ENCODE peak calls at places on chromosomes 4 and X, in seven cellular contexts. P is activated naive CD4-positive, alpha-beta T cell treated with anti-CD3 and anti-CD28 coated beads for 36 hours; N is effector CD4-positive, alpha-beta T cell; C is stimulated activated CD4-positive, alpha-beta T cell treated with anti-CD3 and anti-CD28 coated beads, Interleukin-4, amount 100 ng/mL, for 1 hour; D is fibroblast of lung; Q is mesenteric fat pad; E is OCI-LY7. Z is an unnamed sample.

GRCh38 chr4:7430368-7430964 is 4.3 kb downstream of the PSAPL1 start:
- DNase-seq in D (no peak), Q (no peak), N (no peak), P (no peak), E (no peak), C (no peak), Z (peak; percentile 24)

GRCh38 chr4:12729384-12729783 is 754.8 kb downstream of the RAB28 start:
- DNase-seq in N (no peak), C (no peak), Q (no peak), E (peak; percentile 39), P (no peak), D (peak; percentile 40), Z (no peak)

GRCh38 chr4:8451440-8452182 is 11.0 kb downstream of the TRMT44 start:
- DNase-seq in P (no peak), D (no peak), E (no peak), N (no peak), Q (no peak), C (no peak), Z (peak; percentile 65)

GRCh38 chr4:153773236-153773690 is 13.4 kb upstream of the RNF175 start:
- DNase-seq in C (no peak), P (no peak), Q (no peak), N (no peak), D (peak; percentile 23), E (no peak), Z (no peak)

GRCh38 chr4:3310301-3311094 is 17.7 kb downstream of the RGS12 start:
- DNase-seq in Q (peak; percentile 86), N (no peak), P (no peak), E (no peak), C (no peak), D (no peak), Z (peak; percentile 24)

GRCh38 chr4:124635331-124635730 is 77.2 kb downstream of the ANKRD50 start:
- DNase-seq in E (no peak), C (no peak), D (no peak), P (no peak), N (no peak), Q (no peak), Z (no peak)

GRCh38 chr4:157961591-157961990 is 211.2 kb downstream of the GASK1B start:
- DNase-seq in D (no peak), C (no peak), Q (no peak), P (no peak), E (no peak), N (no peak), Z (no peak)

GRCh38 chr4:26178874-26179273 is 141.9 kb upstream of the RBPJ start:
- DNase-seq in P (no peak), E (no peak), N (no peak), Q (no peak), D (peak; percentile 65), C (no peak), Z (no peak)

GRCh38 chrX:32137525-32137924 is 1065.7 kb upstream of the FTHL17 start:
- DNase-seq in Q (no peak), N (no peak), D (peak; percentile 7), E (peak; percentile 0), P (peak; percentile 6), C (no peak), Z (no peak)

GRCh38 chr4:61204353-61204752 is 4.2 kb downstream of the ADGRL3 start:
- DNase-seq in D (no peak), P (no peak), N (no peak), C (no peak), E (no peak), Q (no peak), Z (no peak)

Z was measured in stomach.